ENCODE peak calls at places on chromosomes 7 and 10, in four cellular contexts. K is stomach; A is activated CD4-positive, alpha-beta T cell treated with anti-CD3 and anti-CD28 coated beads, Interleukin-2, amount 50 U/mL, for 48 hours; S is NCI-H187. C is an unnamed sample.

GRCh38 chr7:38542156-38542555 is 89.0 kb downstream of the AMPH start:
- DNase-seq in S (no peak), K (no peak), A (no peak), C (no peak)

GRCh38 chr10:123636598-123637325 is 29.4 kb upstream of the GPR26 start:
- DNase-seq in A (no peak), K (no peak), S (no peak), C (no peak)

GRCh38 chr10:84076540-84077195 is 62.6 kb upstream of the GHITM start:
- DNase-seq in A (no peak), S (no peak), K (no peak), C (no peak)

GRCh38 chr10:51707821-51708424 is 8.5 kb upstream of the CSTF2T start:
- DNase-seq in K (no peak), A (no peak), S (no peak), C (no peak)

GRCh38 chr10:16777473-16778370 is 39.5 kb downstream of the RSU1 start:
- DNase-seq in S (peak), A (no peak), K (no peak), C (no peak)

GRCh38 chr7:27948856-27949255 is 208.9 kb downstream of the TAX1BP1 start:
- DNase-seq in K (no peak), S (no peak), A (no peak), C (no peak)

GRCh38 chr7:106720641-106721040 is 59.7 kb upstream of the CCDC71L start:
- DNase-seq in S (no peak), K (no peak), A (no peak), C (no peak)

GRCh38 chr10:101060951-101061813 is 607 bp upstream of the KAZALD1 start:
- DNase-seq in A (peak), S (peak), K (peak), C (peak)

GRCh38 chr7:1058821-1059199 is 14.5 kb downstream of the GPR146 start:
- DNase-seq in K (no peak), S (no peak), A (no peak), C (no peak)

GRCh38 chr10:68135362-68135761 is 26.1 kb downstream of the MYPN start:
- DNase-seq in A (no peak), S (no peak), K (no peak), C (no peak)

GRCh38 chr7:41287559-41288335 is 415.1 kb downstream of the INHBA start:
- DNase-seq in A (no peak), S (no peak), K (no peak), C (no peak)

GRCh38 chr7:98213296-98213873 is 2.1 kb downstream of the BHLHA15 start:
- DNase-seq in S (no peak), K (no peak), A (no peak), C (no peak)

GRCh38 chr7:26648429-26649015 is 215.9 kb downstream of the SKAP2 start:
- DNase-seq in A (no peak), K (no peak), S (no peak), C (no peak)

GRCh38 chr10:63468947-63469346 is 3.2 kb upstream of the JMJD1C start:
- DNase-seq in S (no peak), K (no peak), A (no peak), C (no peak)

GRCh38 chr7:30225863-30226361 is 58.5 kb upstream of the ZNRF2 start:
- DNase-seq in K (peak), A (no peak), S (peak), C (peak)

GRCh38 chr7:14761506-14762296 is 140.8 kb downstream of the DGKB start:
- DNase-seq in A (no peak), S (peak), K (no peak), C (no peak)

GRCh38 chr10:74502963-74503608 is 323.3 kb upstream of the KAT6B start:
- DNase-seq in S (no peak), K (no peak), A (no peak), C (no peak)

GRCh38 chr7:152312316-152312715 is 123.5 kb downstream of the KMT2C start:
- DNase-seq in A (no peak), K (no peak), S (no peak), C (no peak)

GRCh38 chr10:34584164-34584563 is 230.9 kb downstream of the PARD3 start:
- DNase-seq in A (no peak), S (no peak), K (no peak), C (no peak)

GRCh38 chr10:58488921-58489320 is 23.8 kb upstream of the BICC1 start:
- DNase-seq in K (no peak), A (no peak), S (no peak), C (no peak)

GRCh38 chr10:99682752-99683151 is 23.4 kb downstream of the ENTPD7 start:
- DNase-seq in A (no peak), S (no peak), K (no peak), C (no peak)

GRCh38 chr10:97016728-97017473 is 168.9 kb downstream of the SLIT1 start:
- DNase-seq in A (peak), S (no peak), K (no peak), C (peak)

GRCh38 chr10:110857265-110858158 is 14.2 kb upstream of the PDCD4 start:
- DNase-seq in S (no peak), K (peak), A (peak), C (no peak)

C was measured in activated naive CD8-positive, alpha-beta T cell treated with anti-CD3 and anti-CD28 coated beads, Interleukin-2, amount 50 U/mL, for 24 hours.